ENCODE peak calls at places on chromosomes 12 and 14, in seven cellular contexts. D is AG04450, V is NCI-H2081, I is H54, O is IMR-90, S is germinal center, Z is HT-29. Y is an unnamed sample.
A peak's percentile ranks its signal among the peaks of the same experiment; 100 is the strongest.

GRCh38 chr12:123269395-123269892 is 2.2 kb downstream of the CDK2AP1 start:
- DNase-seq in D (no peak), V (no peak), I (no peak), O (peak; percentile 61), S (peak; percentile 67), Z (no peak), Y (peak; percentile 89)

GRCh38 chr14:30252151-30252550 is 306.8 kb upstream of the G2E3 start:
- DNase-seq in D (no peak), V (no peak), I (no peak), O (no peak), S (no peak), Z (no peak), Y (no peak)

GRCh38 chr14:60485057-60485599 is 735 bp downstream of the C14orf39 start:
- DNase-seq in D (no peak), V (no peak), I (no peak), O (no peak), S (no peak), Z (no peak), Y (no peak)

GRCh38 chr14:100676089-100676685 is 50.5 kb upstream of the DLK1 start:
- DNase-seq in D (no peak), V (no peak), I (no peak), O (no peak), S (no peak), Z (peak; percentile 90), Y (no peak)

GRCh38 chr12:110100315-110100970 is 23.7 kb upstream of the IFT81 start:
- DNase-seq in D (peak; percentile 55), V (peak; percentile 68), I (no peak), O (peak; percentile 78), S (peak; percentile 88), Z (peak; percentile 82), Y (peak; percentile 80)

GRCh38 chr12:121996050-121996944 is 25.4 kb upstream of the BCL7A start:
- DNase-seq in D (no peak), V (no peak), I (no peak), O (peak; percentile 39), S (no peak), Z (no peak), Y (no peak)

GRCh38 chr14:70303528-70304293 is 55.8 kb downstream of the COX16 start:
- DNase-seq in D (no peak), V (no peak), I (no peak), O (no peak), S (no peak), Z (no peak), Y (no peak)

GRCh38 chr12:131375972-131376345 is 334.9 kb upstream of the SFSWAP start:
- DNase-seq in D (no peak), V (no peak), I (no peak), O (no peak), S (no peak), Z (no peak), Y (no peak)

GRCh38 chr14:102525213-102526143 is 15.9 kb upstream of the ANKRD9 start:
- DNase-seq in D (no peak), V (peak; percentile 50), I (no peak), O (peak; percentile 59), S (no peak), Z (peak; percentile 55), Y (peak; percentile 67)

GRCh38 chr12:102407776-102408486 is 72.4 kb downstream of the IGF1 start:
- DNase-seq in D (no peak), V (no peak), I (no peak), O (peak; percentile 69), S (no peak), Z (no peak), Y (no peak)

GRCh38 chr12:19003987-19004619 is 125.4 kb upstream of the PLEKHA5 start:
- DNase-seq in D (no peak), V (no peak), I (no peak), O (no peak), S (no peak), Z (no peak), Y (no peak)

GRCh38 chr12:57171668-57172067 is 24.2 kb upstream of the LRP1-AS start:
- DNase-seq in D (peak; percentile 42), V (no peak), I (peak; percentile 68), O (peak; percentile 84), S (no peak), Z (no peak), Y (peak; percentile 59)

GRCh38 chr12:96048392-96048969 is 13.1 kb upstream of the LTA4H start:
- DNase-seq in D (no peak), V (no peak), I (no peak), O (no peak), S (no peak), Z (peak; percentile 41), Y (no peak)

GRCh38 chr12:116969615-116970575 is 59.1 kb downstream of the FBXW8 start:
- DNase-seq in D (no peak), V (peak; percentile 50), I (no peak), O (no peak), S (no peak), Z (no peak), Y (no peak)

GRCh38 chr14:105018414-105018813 is 2.5 kb downstream of the CDCA4 start:
- DNase-seq in D (no peak), V (no peak), I (no peak), O (no peak), S (no peak), Z (no peak), Y (no peak)

GRCh38 chr12:112539221-112539620 is 120.5 kb downstream of the PTPN11 start:
- DNase-seq in D (no peak), V (no peak), I (no peak), O (no peak), S (no peak), Z (no peak), Y (no peak)

GRCh38 chr14:69046468-69046867 is 67.4 kb upstream of the ACTN1 start:
- DNase-seq in D (no peak), V (no peak), I (no peak), O (peak; percentile 77), S (no peak), Z (no peak), Y (peak; percentile 45)

GRCh38 chr14:62234849-62235248 is 472.6 kb downstream of the SNAPC1 start:
- DNase-seq in D (no peak), V (no peak), I (no peak), O (no peak), S (no peak), Z (no peak), Y (no peak)

GRCh38 chr14:78164226-78164853 is 5.8 kb upstream of the NRXN3 start:
- DNase-seq in D (no peak), V (peak; percentile 33), I (peak; percentile 18), O (no peak), S (peak; percentile 41), Z (peak; percentile 34), Y (peak; percentile 58)

GRCh38 chr12:112979281-112979680 is 962 bp downstream of the OAS2 start:
- DNase-seq in D (no peak), V (no peak), I (no peak), O (no peak), S (peak; percentile 33), Z (no peak), Y (no peak)

GRCh38 chr12:2944401-2945047 is 14.7 kb upstream of the TEAD4 start:
- DNase-seq in D (no peak), V (peak; percentile 11), I (no peak), O (peak; percentile 19), S (peak; percentile 61), Z (peak; percentile 85), Y (peak; percentile 66)

GRCh38 chr14:42140831-42141279 is 534.2 kb downstream of the LRFN5 start:
- DNase-seq in D (peak; percentile 33), V (no peak), I (no peak), O (peak; percentile 90), S (no peak), Z (no peak), Y (no peak)

GRCh38 chr12:50018968-50019367 is 6.3 kb downstream of the RACGAP1 start:
- DNase-seq in D (no peak), V (no peak), I (no peak), O (no peak), S (no peak), Z (no peak), Y (no peak)

GRCh38 chr12:116123511-116124258 is 153.8 kb downstream of the MED13L start:
- DNase-seq in D (no peak), V (peak; percentile 44), I (no peak), O (peak; percentile 66), S (peak; percentile 20), Z (no peak), Y (peak; percentile 28)

GRCh38 chr14:103870144-103870876 is 22.9 kb upstream of the PPP1R13B start:
- DNase-seq in D (no peak), V (no peak), I (no peak), O (no peak), S (no peak), Z (no peak), Y (no peak)

GRCh38 chr14:74896400-74896799 is 14.7 kb downstream of the DLST start:
- DNase-seq in D (no peak), V (no peak), I (no peak), O (no peak), S (no peak), Z (no peak), Y (no peak)

GRCh38 chr14:50501642-50502041 is 30.7 kb downstream of the MAP4K5 start:
- DNase-seq in D (peak; percentile 16), V (no peak), I (no peak), O (peak; percentile 81), S (no peak), Z (no peak), Y (no peak)

GRCh38 chr12:120709976-120710804 is at the start of gene UNC119B:
- DNase-seq in D (no peak), V (peak; percentile 24), I (peak; percentile 79), O (peak; percentile 33), S (peak; percentile 87), Z (peak; percentile 60), Y (peak; percentile 86)

GRCh38 chr12:93776581-93777018 is 99.4 kb downstream of the CRADD start:
- DNase-seq in D (peak; percentile 69), V (no peak), I (no peak), O (peak; percentile 93), S (no peak), Z (no peak), Y (no peak)

GRCh38 chr12:46674126-46674525 is 151.7 kb downstream of the SLC38A4 start:
- DNase-seq in D (no peak), V (no peak), I (no peak), O (no peak), S (no peak), Z (no peak), Y (no peak)

GRCh38 chr12:49922349-49923034 is 18.8 kb upstream of the FAIM2 start:
- DNase-seq in D (no peak), V (no peak), I (no peak), O (no peak), S (no peak), Z (no peak), Y (no peak)